ENCODE peak calls at places on chromosomes 13 and 19, in eight cellular contexts. M is islet precursor cell, Z is AG10803, L is hippocampal formation, X is retinal pigment epithelial cell, N is activated T-cell treated with anti-CD3 and anti-CD28 coated beads for 1 hour, B is progenitor cell of endocrine pancreas, D is WTC11. T is an unnamed sample.

GRCh38 chr13:29204651-29205050 is 384.5 kb downstream of the MTUS2 start:
- DNase-seq in B (no peak), L (no peak), D (no peak), Z (no peak), X (no peak), M (no peak), N (no peak), T (no peak)

GRCh38 chr19:4707956-4708650 is 15.5 kb downstream of the DPP9 start:
- DNase-seq in N (no peak), L (no peak), D (no peak), Z (peak), M (no peak), X (no peak), B (no peak), T (no peak)

GRCh38 chr19:10835089-10835753 is 791 bp downstream of the TMED1 start:
- DNase-seq in Z (no peak), M (no peak), N (no peak), L (no peak), B (no peak), X (no peak), D (no peak), T (no peak)

GRCh38 chr19:48722196-48722708 is 2.7 kb upstream of the MAMSTR start:
- DNase-seq in Z (no peak), N (no peak), M (no peak), B (no peak), D (no peak), X (no peak), L (no peak), T (no peak)

GRCh38 chr19:52473655-52474350 is 20.4 kb downstream of the ZNF578 start:
- DNase-seq in Z (no peak), N (no peak), X (no peak), B (no peak), D (no peak), L (no peak), M (no peak), T (no peak)

GRCh38 chr13:112796190-112796915 is 106.5 kb downstream of the ATP11A start:
- DNase-seq in X (no peak), M (peak), D (no peak), N (no peak), Z (no peak), L (no peak), B (no peak), T (no peak)

GRCh38 chr19:19214892-19215291 is 3.1 kb downstream of the NCAN start:
- DNase-seq in D (peak), B (peak), X (no peak), Z (peak), L (no peak), M (peak), N (no peak), T (peak)

GRCh38 chr13:39370554-39370953 is 232.4 kb downstream of the LHFPL6 start:
- DNase-seq in L (no peak), M (peak), Z (peak), X (no peak), N (no peak), D (no peak), B (no peak), T (no peak)

GRCh38 chr13:20128459-20128927 is 32.4 kb downstream of the GJA3 start:
- DNase-seq in M (peak), L (no peak), X (no peak), B (peak), D (peak), Z (no peak), N (no peak), T (no peak)

GRCh38 chr13:44519642-44520041 is 56.5 kb downstream of the TSC22D1 start:
- DNase-seq in D (no peak), L (no peak), M (no peak), B (no peak), X (no peak), Z (no peak), N (no peak), T (no peak)

GRCh38 chr13:54637377-54637776 is 1608.8 kb downstream of the OLFM4 start:
- DNase-seq in Z (no peak), N (no peak), M (peak), B (no peak), D (no peak), L (no peak), X (peak), T (no peak)

GRCh38 chr19:47436712-47437401 is 17.5 kb upstream of the MEIS3 start:
- DNase-seq in M (peak), Z (peak), B (peak), N (peak), X (no peak), L (peak), D (peak), T (peak)

GRCh38 chr13:25178070-25178469 is 6.0 kb upstream of the AMER2 start:
- DNase-seq in M (no peak), N (no peak), L (no peak), B (no peak), Z (no peak), X (no peak), D (no peak), T (no peak)

GRCh38 chr13:26202365-26202972 is 19.6 kb downstream of the RNF6 start:
- DNase-seq in L (no peak), M (no peak), N (no peak), Z (peak), D (no peak), B (no peak), X (no peak), T (no peak)

GRCh38 chr19:30209617-30210600 is 162.3 kb upstream of the ZNF536 start:
- DNase-seq in D (no peak), Z (no peak), M (peak), X (no peak), N (no peak), B (no peak), L (no peak), T (no peak)

GRCh38 chr13:54614729-54615128 is 1586.1 kb downstream of the OLFM4 start:
- DNase-seq in B (no peak), N (no peak), L (no peak), D (no peak), Z (no peak), M (no peak), X (no peak), T (no peak)

GRCh38 chr19:33446156-33446917 is 72.8 kb downstream of the CEBPG start:
- DNase-seq in Z (no peak), L (no peak), B (no peak), M (no peak), N (no peak), X (no peak), D (peak), T (no peak)

GRCh38 chr19:15583346-15583745 is 31.7 kb upstream of the CYP4F8 start:
- DNase-seq in D (no peak), X (no peak), L (no peak), Z (no peak), M (no peak), N (no peak), B (no peak), T (no peak)

T was measured in H1.